ENCODE peak calls at places on chromosomes 5 and 9, in seven cellular contexts. One of them, this sample, is unnamed.
A peak's percentile ranks its signal among the peaks of the same experiment; 100 is the strongest.

GRCh38 chr9:89750117-89750551 is 145.3 kb downstream of the GADD45G start:
- DNase-seq in ovary: peak; percentile 44
- DNase-seq in body of pancreas: no peak
- DNase-seq in left cardiac atrium: peak; percentile 59
- DNase-seq in activated CD8-positive, alpha-beta memory T cell treated with anti-CD3 and anti-CD28 coated beads for 4 hours: no peak
- DNase-seq in hypothalamus: no peak
- DNase-seq in AG09319: no peak
- DNase-seq in this sample: peak; percentile 22

GRCh38 chr5:91042225-91042624 is 340.9 kb downstream of the ARRDC3 start:
- DNase-seq in ovary: no peak
- DNase-seq in body of pancreas: no peak
- DNase-seq in left cardiac atrium: no peak
- DNase-seq in activated CD8-positive, alpha-beta memory T cell treated with anti-CD3 and anti-CD28 coated beads for 4 hours: no peak
- DNase-seq in hypothalamus: no peak
- DNase-seq in AG09319: no peak
- DNase-seq in this sample: no peak

GRCh38 chr5:134581241-134581981 is 51.2 kb downstream of the SAR1B start:
- DNase-seq in ovary: no peak
- DNase-seq in body of pancreas: no peak
- DNase-seq in left cardiac atrium: no peak
- DNase-seq in activated CD8-positive, alpha-beta memory T cell treated with anti-CD3 and anti-CD28 coated beads for 4 hours: no peak
- DNase-seq in hypothalamus: no peak
- DNase-seq in AG09319: no peak
- DNase-seq in this sample: no peak

GRCh38 chr9:6598249-6598725 is 47.2 kb downstream of the GLDC start:
- DNase-seq in ovary: no peak
- DNase-seq in body of pancreas: no peak
- DNase-seq in left cardiac atrium: no peak
- DNase-seq in activated CD8-positive, alpha-beta memory T cell treated with anti-CD3 and anti-CD28 coated beads for 4 hours: no peak
- DNase-seq in hypothalamus: no peak
- DNase-seq in AG09319: no peak
- DNase-seq in this sample: no peak

GRCh38 chr5:15620501-15620900 is 120.5 kb downstream of the FBXL7 start:
- DNase-seq in ovary: no peak
- DNase-seq in body of pancreas: no peak
- DNase-seq in left cardiac atrium: peak; percentile 53
- DNase-seq in activated CD8-positive, alpha-beta memory T cell treated with anti-CD3 and anti-CD28 coated beads for 4 hours: no peak
- DNase-seq in hypothalamus: no peak
- DNase-seq in AG09319: peak; percentile 65
- DNase-seq in this sample: no peak

GRCh38 chr9:19409406-19410194 is 791 bp downstream of the ACER2 start:
- DNase-seq in ovary: peak; percentile 35
- DNase-seq in body of pancreas: peak; percentile 58
- DNase-seq in left cardiac atrium: peak; percentile 56
- DNase-seq in activated CD8-positive, alpha-beta memory T cell treated with anti-CD3 and anti-CD28 coated beads for 4 hours: no peak
- DNase-seq in hypothalamus: no peak
- DNase-seq in AG09319: no peak
- DNase-seq in this sample: no peak

GRCh38 chr9:27844797-27845196 is 271.5 kb upstream of the C9orf72 start:
- DNase-seq in ovary: no peak
- DNase-seq in body of pancreas: no peak
- DNase-seq in left cardiac atrium: no peak
- DNase-seq in activated CD8-positive, alpha-beta memory T cell treated with anti-CD3 and anti-CD28 coated beads for 4 hours: no peak
- DNase-seq in hypothalamus: no peak
- DNase-seq in AG09319: no peak
- DNase-seq in this sample: no peak

GRCh38 chr5:84825616-84826015 is 440.9 kb upstream of the EDIL3 start:
- DNase-seq in ovary: no peak
- DNase-seq in body of pancreas: no peak
- DNase-seq in left cardiac atrium: no peak
- DNase-seq in activated CD8-positive, alpha-beta memory T cell treated with anti-CD3 and anti-CD28 coated beads for 4 hours: no peak
- DNase-seq in hypothalamus: no peak
- DNase-seq in AG09319: no peak
- DNase-seq in this sample: no peak

GRCh38 chr5:160188151-160188967 is 40.9 kb upstream of the FABP6 start:
- DNase-seq in ovary: peak; percentile 78
- DNase-seq in body of pancreas: peak; percentile 87
- DNase-seq in left cardiac atrium: peak; percentile 70
- DNase-seq in activated CD8-positive, alpha-beta memory T cell treated with anti-CD3 and anti-CD28 coated beads for 4 hours: no peak
- DNase-seq in hypothalamus: no peak
- DNase-seq in AG09319: peak; percentile 74
- DNase-seq in this sample: no peak

GRCh38 chr5:45385321-45386058 is 310.7 kb downstream of the HCN1 start:
- DNase-seq in ovary: no peak
- DNase-seq in body of pancreas: no peak
- DNase-seq in left cardiac atrium: no peak
- DNase-seq in activated CD8-positive, alpha-beta memory T cell treated with anti-CD3 and anti-CD28 coated beads for 4 hours: no peak
- DNase-seq in hypothalamus: no peak
- DNase-seq in AG09319: peak; percentile 8
- DNase-seq in this sample: no peak

GRCh38 chr9:99173570-99174504 is 47.9 kb downstream of the ALG2 start:
- DNase-seq in ovary: no peak
- DNase-seq in body of pancreas: no peak
- DNase-seq in left cardiac atrium: no peak
- DNase-seq in activated CD8-positive, alpha-beta memory T cell treated with anti-CD3 and anti-CD28 coated beads for 4 hours: no peak
- DNase-seq in hypothalamus: no peak
- DNase-seq in AG09319: no peak
- DNase-seq in this sample: no peak

GRCh38 chr9:138119202-138120027 is 241.8 kb downstream of the CACNA1B start:
- DNase-seq in ovary: no peak
- DNase-seq in body of pancreas: no peak
- DNase-seq in left cardiac atrium: no peak
- DNase-seq in activated CD8-positive, alpha-beta memory T cell treated with anti-CD3 and anti-CD28 coated beads for 4 hours: no peak
- DNase-seq in hypothalamus: no peak
- DNase-seq in AG09319: no peak
- DNase-seq in this sample: no peak

GRCh38 chr5:158511454-158511853 is 588.3 kb downstream of the EBF1 start:
- DNase-seq in ovary: no peak
- DNase-seq in body of pancreas: no peak
- DNase-seq in left cardiac atrium: no peak
- DNase-seq in activated CD8-positive, alpha-beta memory T cell treated with anti-CD3 and anti-CD28 coated beads for 4 hours: no peak
- DNase-seq in hypothalamus: no peak
- DNase-seq in AG09319: no peak
- DNase-seq in this sample: no peak

GRCh38 chr9:21110708-21111576 is 30.7 kb downstream of the IFNW1 start:
- DNase-seq in ovary: no peak
- DNase-seq in body of pancreas: no peak
- DNase-seq in left cardiac atrium: no peak
- DNase-seq in activated CD8-positive, alpha-beta memory T cell treated with anti-CD3 and anti-CD28 coated beads for 4 hours: no peak
- DNase-seq in hypothalamus: no peak
- DNase-seq in AG09319: peak; percentile 51
- DNase-seq in this sample: peak; percentile 78

GRCh38 chr5:38500861-38501260 is 55.6 kb downstream of the LIFR start:
- DNase-seq in ovary: no peak
- DNase-seq in body of pancreas: no peak
- DNase-seq in left cardiac atrium: no peak
- DNase-seq in activated CD8-positive, alpha-beta memory T cell treated with anti-CD3 and anti-CD28 coated beads for 4 hours: no peak
- DNase-seq in hypothalamus: no peak
- DNase-seq in AG09319: no peak
- DNase-seq in this sample: no peak

GRCh38 chr5:126471875-126472537 is 48.8 kb downstream of the GRAMD2B start:
- DNase-seq in ovary: no peak
- DNase-seq in body of pancreas: no peak
- DNase-seq in left cardiac atrium: no peak
- DNase-seq in activated CD8-positive, alpha-beta memory T cell treated with anti-CD3 and anti-CD28 coated beads for 4 hours: no peak
- DNase-seq in hypothalamus: no peak
- DNase-seq in AG09319: peak; percentile 62
- DNase-seq in this sample: no peak

GRCh38 chr9:76266649-76267627 is 127.3 kb downstream of the RFK start:
- DNase-seq in ovary: no peak
- DNase-seq in body of pancreas: no peak
- DNase-seq in left cardiac atrium: no peak
- DNase-seq in activated CD8-positive, alpha-beta memory T cell treated with anti-CD3 and anti-CD28 coated beads for 4 hours: no peak
- DNase-seq in hypothalamus: no peak
- DNase-seq in AG09319: no peak
- DNase-seq in this sample: no peak

GRCh38 chr9:18452276-18452675 is 21.7 kb upstream of the ADAMTSL1 start:
- DNase-seq in ovary: no peak
- DNase-seq in body of pancreas: no peak
- DNase-seq in left cardiac atrium: no peak
- DNase-seq in activated CD8-positive, alpha-beta memory T cell treated with anti-CD3 and anti-CD28 coated beads for 4 hours: no peak
- DNase-seq in hypothalamus: no peak
- DNase-seq in AG09319: no peak
- DNase-seq in this sample: no peak

GRCh38 chr5:121350493-121350892 is 501.2 kb upstream of the FTMT start:
- DNase-seq in ovary: no peak
- DNase-seq in body of pancreas: no peak
- DNase-seq in left cardiac atrium: no peak
- DNase-seq in activated CD8-positive, alpha-beta memory T cell treated with anti-CD3 and anti-CD28 coated beads for 4 hours: no peak
- DNase-seq in hypothalamus: no peak
- DNase-seq in AG09319: peak; percentile 63
- DNase-seq in this sample: no peak

GRCh38 chr5:164504141-164504772 is 998.8 kb downstream of the MAT2B start:
- DNase-seq in ovary: no peak
- DNase-seq in body of pancreas: peak; percentile 57
- DNase-seq in left cardiac atrium: no peak
- DNase-seq in activated CD8-positive, alpha-beta memory T cell treated with anti-CD3 and anti-CD28 coated beads for 4 hours: no peak
- DNase-seq in hypothalamus: no peak
- DNase-seq in AG09319: peak; percentile 10
- DNase-seq in this sample: peak; percentile 83

GRCh38 chr5:107403561-107403960 is 267.2 kb downstream of the EFNA5 start:
- DNase-seq in ovary: no peak
- DNase-seq in body of pancreas: no peak
- DNase-seq in left cardiac atrium: no peak
- DNase-seq in activated CD8-positive, alpha-beta memory T cell treated with anti-CD3 and anti-CD28 coated beads for 4 hours: no peak
- DNase-seq in hypothalamus: no peak
- DNase-seq in AG09319: no peak
- DNase-seq in this sample: no peak

GRCh38 chr9:114364123-114364522 is 23.7 kb downstream of the AKNA start:
- DNase-seq in ovary: no peak
- DNase-seq in body of pancreas: no peak
- DNase-seq in left cardiac atrium: no peak
- DNase-seq in activated CD8-positive, alpha-beta memory T cell treated with anti-CD3 and anti-CD28 coated beads for 4 hours: no peak
- DNase-seq in hypothalamus: no peak
- DNase-seq in AG09319: peak; percentile 55
- DNase-seq in this sample: no peak

GRCh38 chr9:88280816-88281382 is 107.3 kb upstream of the SPIN1 start:
- DNase-seq in ovary: no peak
- DNase-seq in body of pancreas: no peak
- DNase-seq in left cardiac atrium: no peak
- DNase-seq in activated CD8-positive, alpha-beta memory T cell treated with anti-CD3 and anti-CD28 coated beads for 4 hours: no peak
- DNase-seq in hypothalamus: no peak
- DNase-seq in AG09319: no peak
- DNase-seq in this sample: peak; percentile 2

GRCh38 chr9:130931508-130932150 is 7.4 kb downstream of the FIBCD1 start:
- DNase-seq in ovary: no peak
- DNase-seq in body of pancreas: no peak
- DNase-seq in left cardiac atrium: no peak
- DNase-seq in activated CD8-positive, alpha-beta memory T cell treated with anti-CD3 and anti-CD28 coated beads for 4 hours: no peak
- DNase-seq in hypothalamus: no peak
- DNase-seq in AG09319: no peak
- DNase-seq in this sample: no peak

GRCh38 chr5:167244583-167244982 is 1046.9 kb upstream of the WWC1 start:
- DNase-seq in ovary: peak; percentile 17
- DNase-seq in body of pancreas: peak; percentile 10
- DNase-seq in left cardiac atrium: no peak
- DNase-seq in activated CD8-positive, alpha-beta memory T cell treated with anti-CD3 and anti-CD28 coated beads for 4 hours: no peak
- DNase-seq in hypothalamus: no peak
- DNase-seq in AG09319: no peak
- DNase-seq in this sample: no peak

GRCh38 chr9:114811969-114812636 is 6.3 kb upstream of the TNFSF15 start:
- DNase-seq in ovary: no peak
- DNase-seq in body of pancreas: no peak
- DNase-seq in left cardiac atrium: no peak
- DNase-seq in activated CD8-positive, alpha-beta memory T cell treated with anti-CD3 and anti-CD28 coated beads for 4 hours: no peak
- DNase-seq in hypothalamus: no peak
- DNase-seq in AG09319: no peak
- DNase-seq in this sample: no peak

GRCh38 chr9:37747271-37747753 is 6.3 kb upstream of the TRMT10B start:
- DNase-seq in ovary: peak; percentile 34
- DNase-seq in body of pancreas: peak; percentile 77
- DNase-seq in left cardiac atrium: peak; percentile 46
- DNase-seq in activated CD8-positive, alpha-beta memory T cell treated with anti-CD3 and anti-CD28 coated beads for 4 hours: peak; percentile 9
- DNase-seq in hypothalamus: no peak
- DNase-seq in AG09319: peak; percentile 35
- DNase-seq in this sample: peak; percentile 37

This sample was measured in hippocampal formation.